ENCODE peak calls at places on chromosomes 1 and 21, in nine cellular contexts. B, G, W, E, Y, P, L, J and R are unnamed samples.

GRCh38 chr1:156096640-156097391 is 14.6 kb upstream of the MEX3A start:
- DNase-seq in B (peak), G (peak), W (peak), E (peak), Y (peak), P (peak), L (peak), J (peak), R (peak)

GRCh38 chr1:58457023-58457635 is 89.4 kb downstream of the OMA1 start:
- DNase-seq in B (no peak), G (no peak), W (no peak), E (no peak), Y (no peak), P (no peak), L (no peak), J (no peak), R (no peak)

GRCh38 chr21:43204638-43205037 is 35.8 kb downstream of the CRYAA start:
- DNase-seq in B (no peak), G (no peak), W (no peak), E (no peak), Y (no peak), P (no peak), L (no peak), J (no peak), R (no peak)

GRCh38 chr1:243595527-243596206 is 254.4 kb downstream of the AKT3 start:
- DNase-seq in B (no peak), G (peak), W (peak), E (peak), Y (no peak), P (no peak), L (no peak), J (no peak), R (no peak)

GRCh38 chr1:51819810-51820209 is 58.7 kb downstream of the NRDC start:
- DNase-seq in B (no peak), G (peak), W (no peak), E (no peak), Y (no peak), P (no peak), L (no peak), J (no peak), R (no peak)

GRCh38 chr1:76862447-76862846 is 4.8 kb upstream of the ST6GALNAC5 start:
- DNase-seq in B (no peak), G (peak), W (peak), E (peak), Y (no peak), P (peak), L (no peak), J (no peak), R (no peak)

GRCh38 chr21:38511662-38512243 is 13.5 kb upstream of the ERG start:
- DNase-seq in B (no peak), G (no peak), W (no peak), E (no peak), Y (no peak), P (peak), L (no peak), J (no peak), R (no peak)

GRCh38 chr1:164602142-164602429 is 43.1 kb downstream of the PBX1 start:
- DNase-seq in B (no peak), G (no peak), W (no peak), E (no peak), Y (no peak), P (no peak), L (no peak), J (no peak), R (no peak)

GRCh38 chr1:39507230-39507928 is 15.9 kb downstream of the BMP8A start:
- DNase-seq in B (no peak), G (peak), W (peak), E (no peak), Y (no peak), P (peak), L (no peak), J (no peak), R (no peak)

GRCh38 chr1:81654657-81655056 is 146.1 kb upstream of the ADGRL2 start:
- DNase-seq in B (no peak), G (no peak), W (no peak), E (no peak), Y (no peak), P (no peak), L (no peak), J (no peak), R (no peak)

GRCh38 chr1:223628233-223628632 is 37.3 kb downstream of the CAPN8 start:
- DNase-seq in B (peak), G (peak), W (peak), E (peak), Y (no peak), P (peak), L (no peak), J (no peak), R (peak)

GRCh38 chr1:147912553-147912952 is 10.0 kb downstream of the GJA8 start:
- DNase-seq in B (no peak), G (no peak), W (no peak), E (no peak), Y (no peak), P (no peak), L (no peak), J (no peak), R (no peak)

GRCh38 chr1:114032271-114033218 is 53.3 kb downstream of the OLFML3 start:
- DNase-seq in B (no peak), G (peak), W (peak), E (peak), Y (no peak), P (peak), L (no peak), J (no peak), R (no peak)

GRCh38 chr1:61162513-61163274 is 80.3 kb downstream of the NFIA start:
- DNase-seq in B (no peak), G (no peak), W (no peak), E (no peak), Y (no peak), P (no peak), L (no peak), J (no peak), R (no peak)

GRCh38 chr1:97013904-97014303 is 292.3 kb downstream of the PTBP2 start:
- DNase-seq in B (no peak), G (peak), W (peak), E (peak), Y (no peak), P (peak), L (no peak), J (no peak), R (no peak)

GRCh38 chr1:14494931-14495330 is 103.6 kb upstream of the KAZN start:
- DNase-seq in B (no peak), G (no peak), W (no peak), E (no peak), Y (no peak), P (no peak), L (no peak), J (no peak), R (no peak)

GRCh38 chr1:32454726-32455125 is 10.1 kb upstream of the ZBTB8B start:
- DNase-seq in B (no peak), G (peak), W (peak), E (no peak), Y (no peak), P (peak), L (no peak), J (no peak), R (peak)

GRCh38 chr1:26711777-26712176 is 16.0 kb downstream of the ARID1A start:
- DNase-seq in B (no peak), G (no peak), W (no peak), E (no peak), Y (no peak), P (no peak), L (no peak), J (no peak), R (no peak)

GRCh38 chr1:47791879-47792608 is 205.1 kb downstream of the TRABD2B start:
- DNase-seq in B (no peak), G (peak), W (no peak), E (no peak), Y (no peak), P (peak), L (no peak), J (no peak), R (no peak)

GRCh38 chr21:35048183-35048601 is 910 bp downstream of the RUNX1 start:
- DNase-seq in B (no peak), G (no peak), W (no peak), E (no peak), Y (no peak), P (peak), L (peak), J (no peak), R (peak)

GRCh38 chr1:187921426-187921825 is 1092.7 kb downstream of the PLA2G4A start:
- DNase-seq in B (no peak), G (no peak), W (no peak), E (no peak), Y (no peak), P (no peak), L (no peak), J (no peak), R (no peak)

GRCh38 chr21:41481191-41481590 is 26.8 kb downstream of the TMPRSS2 start:
- DNase-seq in B (no peak), G (peak), W (peak), E (peak), Y (peak), P (no peak), L (no peak), J (no peak), R (no peak)

GRCh38 chr1:242211254-242212022 is 212.5 kb upstream of the MAP1LC3C start:
- DNase-seq in B (no peak), G (no peak), W (no peak), E (no peak), Y (no peak), P (no peak), L (no peak), J (no peak), R (no peak)

GRCh38 chr1:23421752-23422312 is 2.7 kb downstream of the TCEA3 start:
- DNase-seq in B (no peak), G (peak), W (peak), E (peak), Y (no peak), P (peak), L (no peak), J (no peak), R (peak)

GRCh38 chr21:25103500-25104207 is 503.6 kb downstream of the MRPL39 start:
- DNase-seq in B (no peak), G (peak), W (peak), E (peak), Y (no peak), P (peak), L (no peak), J (no peak), R (no peak)

GRCh38 chr1:16017461-16018303 is at the start of gene HSPB7:
- DNase-seq in B (no peak), G (peak), W (peak), E (peak), Y (no peak), P (peak), L (no peak), J (no peak), R (no peak)

GRCh38 chr1:229368347-229368746 is 25.5 kb upstream of the CCSAP start:
- DNase-seq in B (no peak), G (no peak), W (no peak), E (no peak), Y (no peak), P (no peak), L (no peak), J (no peak), R (no peak)

GRCh38 chr1:35573198-35573775 is at the start of gene TFAP2E:
- DNase-seq in B (no peak), G (no peak), W (no peak), E (peak), Y (no peak), P (peak), L (peak), J (no peak), R (peak)

GRCh38 chr1:17553970-17554369 is 14.5 kb downstream of the ARHGEF10L start:
- DNase-seq in B (no peak), G (peak), W (peak), E (peak), Y (no peak), P (peak), L (no peak), J (no peak), R (no peak)

GRCh38 chr1:235954306-235955283 is 87.9 kb upstream of the LYST start:
- DNase-seq in B (peak), G (no peak), W (peak), E (no peak), Y (peak), P (no peak), L (peak), J (no peak), R (peak)

GRCh38 chr1:46295306-46295705 is 8.1 kb downstream of the LRRC41 start:
- DNase-seq in B (no peak), G (no peak), W (no peak), E (no peak), Y (no peak), P (no peak), L (no peak), J (no peak), R (no peak)

GRCh38 chr1:3881191-3881475 is 18.9 kb downstream of the C1orf174 start:
- DNase-seq in B (no peak), G (no peak), W (no peak), E (no peak), Y (peak), P (no peak), L (peak), J (no peak), R (no peak)